ENCODE peak calls at places on chromosomes 4 and X, in five cellular contexts. J, D, P, W and H are unnamed samples.

GRCh38 chr4:28621541-28621940 is 1760.9 kb downstream of the STIM2 start:
- DNase-seq in J (no peak), D (no peak), P (no peak), W (no peak), H (no peak)

GRCh38 chr4:172096771-172097170 is 283.6 kb downstream of the GALNTL6 start:
- DNase-seq in J (no peak), D (no peak), P (no peak), W (no peak), H (no peak)

GRCh38 chr4:1048781-1049590 is 37.6 kb downstream of the FGFRL1 start:
- DNase-seq in J (no peak), D (no peak), P (no peak), W (no peak), H (no peak)

GRCh38 chrX:134929813-134930212 is 61.0 kb upstream of the SMIM10 start:
- DNase-seq in J (no peak), D (no peak), P (no peak), W (peak; percentile 61), H (no peak)

GRCh38 chr4:111991797-111992196 is 153.5 kb upstream of the FAM241A start:
- DNase-seq in J (peak; percentile 56), D (no peak), P (peak; percentile 13), W (no peak), H (no peak)

GRCh38 chr4:184664445-184665210 is 15.1 kb downstream of the PRIMPOL start:
- DNase-seq in J (peak; percentile 29), D (no peak), P (no peak), W (peak; percentile 58), H (no peak)

GRCh38 chrX:39309721-39310152 is 508.5 kb downstream of the MID1IP1 start:
- DNase-seq in J (peak; percentile 1), D (no peak), P (no peak), W (peak; percentile 2), H (no peak)

GRCh38 chr4:135834471-135834870 is 1632.9 kb upstream of the PABPC4L start:
- DNase-seq in J (no peak), D (no peak), P (no peak), W (no peak), H (no peak)

GRCh38 chr4:11312389-11312788 is 116.3 kb downstream of the HS3ST1 start:
- DNase-seq in J (no peak), D (no peak), P (no peak), W (no peak), H (no peak)

GRCh38 chr4:17587094-17587822 is 10.3 kb downstream of the LAP3 start:
- DNase-seq in J (no peak), D (no peak), P (no peak), W (no peak), H (peak; percentile 34)

GRCh38 chrX:155313766-155314165 is 20.6 kb downstream of the CLIC2 start:
- DNase-seq in J (peak; percentile 43), D (no peak), P (no peak), W (peak; percentile 30), H (no peak)

GRCh38 chrX:57289089-57289488 is 2.6 kb downstream of the FAAH2 start:
- DNase-seq in J (no peak), D (no peak), P (no peak), W (no peak), H (no peak)

DNA sequence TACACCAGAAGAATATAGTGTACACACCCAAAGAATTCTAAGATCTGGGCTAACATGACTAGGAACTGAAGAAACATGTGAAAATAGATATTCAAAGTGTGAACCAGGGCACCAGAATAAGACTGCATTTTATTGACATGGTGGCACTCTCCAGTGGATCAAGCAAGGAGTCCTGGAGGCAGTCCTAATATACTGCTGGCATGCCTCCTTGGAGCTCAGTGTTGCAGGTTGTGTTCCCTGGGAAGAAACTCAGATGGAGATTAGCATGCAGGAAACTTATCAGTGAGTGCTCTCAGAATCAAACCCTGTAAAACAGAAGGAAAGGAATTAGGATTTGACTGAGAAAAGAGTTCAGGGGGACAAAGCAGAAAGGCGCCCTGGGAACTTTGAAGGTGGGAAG is 105.1 kb downstream of the CXCL13 start:
- DNase-seq in J (no peak), D (no peak), P (no peak), W (no peak), H (no peak)
- TF ChIP-seq ESRRA in J (no peak), D (no peak), P (no peak), W (no peak), H (no peak)

GRCh38 chr4:109755656-109756055 is 25.8 kb upstream of the PLA2G12A start:
- DNase-seq in J (no peak), D (no peak), P (no peak), W (no peak), H (no peak)
- TF ChIP-seq ESRRA in J (no peak), D (no peak), P (no peak), W (no peak), H (no peak)

GRCh38 chr4:80577991-80578390 is 242.5 kb downstream of the CFAP299 start:
- DNase-seq in J (no peak), D (no peak), P (no peak), W (no peak), H (no peak)
- TF ChIP-seq ESRRA in J (no peak), D (no peak), P (no peak), W (no peak), H (no peak)

GRCh38 chr4:180031330-180031729 is 2211.9 kb upstream of the TENM3 start:
- DNase-seq in J (no peak), D (no peak), P (no peak), W (no peak), H (no peak)

DNA sequence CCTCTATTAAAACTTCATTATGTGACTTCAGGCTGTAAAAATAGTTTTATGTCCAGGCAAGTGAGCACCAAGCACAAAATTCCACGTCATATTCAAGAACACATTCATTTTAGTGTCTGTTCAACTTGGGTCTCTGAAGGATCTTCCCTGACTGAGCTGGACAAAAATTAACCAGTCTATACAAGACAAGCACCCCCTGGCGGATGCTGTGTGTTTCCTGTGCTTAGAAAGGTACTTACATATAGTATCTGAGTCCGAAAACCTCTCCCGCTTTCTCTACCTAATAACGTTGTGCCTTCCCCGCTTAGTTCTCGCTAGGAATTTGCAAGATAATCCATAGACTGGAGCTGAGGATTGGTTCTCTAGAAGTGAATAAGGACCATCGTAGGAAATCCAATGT is 2214.5 kb upstream of the TENM3 start:
- DNase-seq in J (peak; percentile 53), D (peak; percentile 68), P (peak; percentile 12), W (peak; percentile 33), H (peak; percentile 58)
- TF ChIP-seq ESRRA in J (no peak), D (no peak), P (no peak), W (no peak), H (no peak)

GRCh38 chr4:186405957-186406356 is 140.0 kb downstream of the F11 start:
- DNase-seq in J (no peak), D (no peak), P (no peak), W (no peak), H (no peak)

GRCh38 chr4:186400676-186401075 is 134.7 kb downstream of the F11 start:
- DNase-seq in J (no peak), D (no peak), P (no peak), W (no peak), H (no peak)

GRCh38 chr4:186404562-186405134 is 138.7 kb downstream of the F11 start:
- DNase-seq in J (peak; percentile 81), D (no peak), P (no peak), W (no peak), H (no peak)
- TF ChIP-seq ESRRA in J (no peak), D (no peak), P (no peak), W (no peak), H (no peak)

DNA sequence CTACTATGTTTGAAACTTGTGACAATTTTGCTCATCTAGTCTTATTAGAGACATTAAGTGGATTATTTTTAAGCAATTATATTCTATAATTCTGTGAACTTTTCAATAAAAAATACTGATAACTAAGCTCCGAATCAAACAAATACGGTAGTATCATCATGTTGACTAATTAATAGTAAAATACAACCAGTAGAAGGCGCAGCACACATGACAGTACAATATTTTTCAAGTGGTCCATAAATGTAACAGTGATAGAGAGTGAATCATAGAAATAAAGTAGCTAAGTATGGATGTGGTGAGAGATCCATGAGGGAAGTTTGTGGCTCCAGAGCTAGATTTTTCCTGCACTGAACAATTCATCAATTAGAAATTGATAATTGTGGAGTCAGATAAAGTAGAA is 666.2 kb downstream of the KCTD8 start:
- DNase-seq in J (no peak), D (no peak), P (no peak), W (no peak), H (no peak)
- TF ChIP-seq ESRRA in J (no peak), D (no peak), P (no peak), W (no peak), H (no peak)